ENCODE peak calls at places on chromosomes 2 and 18, in six cellular contexts. N is body of pancreas, I is adrenal gland, C is IMR-90, G is HepG2, A is right lobe of liver. E is an unnamed sample.

GRCh38 chr2:133200684-133201421 is 367.4 kb downstream of the NCKAP5 start:
- DNase-seq in N (no peak), I (no peak), C (peak; percentile 98), G (no peak), A (no peak), E (no peak)

GRCh38 chr18:11034816-11035215 is 114.6 kb downstream of the PIEZO2 start:
- DNase-seq in N (no peak), I (no peak), C (peak; percentile 53), G (peak; percentile 27), A (no peak), E (no peak)

GRCh38 chr2:41965886-41966285 is 81.9 kb upstream of the PKDCC start:
- DNase-seq in N (peak; percentile 27), I (no peak), C (no peak), G (no peak), A (no peak), E (no peak)

GRCh38 chr18:23864620-23865019 is 149.9 kb upstream of the TTC39C start:
- DNase-seq in N (no peak), I (no peak), C (no peak), G (no peak), A (no peak), E (no peak)

GRCh38 chr2:71064110-71064611 is 4.3 kb upstream of the NAGK start:
- DNase-seq in N (no peak), I (no peak), C (no peak), G (no peak), A (no peak), E (no peak)

GRCh38 chr2:195587966-195588365 is 69.1 kb upstream of the SLC39A10 start:
- DNase-seq in N (no peak), I (no peak), C (no peak), G (no peak), A (no peak), E (no peak)

GRCh38 chr2:109609352-109610024 is 4.3 kb downstream of the SEPTIN10 start:
- DNase-seq in N (no peak), I (no peak), C (peak; percentile 69), G (no peak), A (no peak), E (no peak)

GRCh38 chr18:49041677-49042570 is 91.2 kb upstream of the SMAD7 start:
- DNase-seq in N (peak; percentile 60), I (peak; percentile 51), C (peak; percentile 56), G (peak; percentile 40), A (peak; percentile 44), E (peak; percentile 52)

GRCh38 chr2:240517342-240517741 is 40.4 kb downstream of the ANKMY1 start:
- DNase-seq in N (no peak), I (no peak), C (no peak), G (no peak), A (no peak), E (no peak)

GRCh38 chr2:230414302-230414701 is 1.7 kb upstream of the SP100 start:
- DNase-seq in N (no peak), I (no peak), C (no peak), G (no peak), A (no peak), E (no peak)

GRCh38 chr2:28664120-28664842 is 87.3 kb upstream of the PPP1CB start:
- DNase-seq in N (peak; percentile 66), I (no peak), C (peak; percentile 54), G (peak; percentile 58), A (no peak), E (peak; percentile 74)

DNA sequence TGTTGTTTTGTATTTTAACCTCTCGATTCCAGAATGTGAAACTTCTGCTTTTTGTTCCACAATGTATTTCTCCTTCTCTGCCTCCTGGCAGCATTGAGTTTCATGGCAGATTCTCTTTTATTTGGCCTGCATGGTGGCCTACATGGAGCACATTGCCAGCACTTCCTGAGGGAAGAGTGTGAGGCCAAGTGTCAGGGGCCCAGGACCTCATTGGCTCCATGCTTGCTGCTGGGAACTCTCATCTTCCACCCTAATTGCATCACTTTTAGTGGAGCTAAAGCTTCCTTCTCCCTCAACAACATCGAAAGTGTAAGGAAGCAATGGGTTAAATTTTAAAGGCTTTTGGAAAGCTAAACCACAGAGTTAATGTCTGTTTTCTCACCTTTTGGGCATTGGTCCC is 9.5 kb downstream of the TRIB2 start:
- DNase-seq in N (no peak), I (no peak), C (no peak), G (no peak), A (no peak), E (no peak)
- TF ChIP-seq POLR2A in N (no peak), I (no peak), C (no peak), G (no peak), A (no peak), E (no peak)

DNA sequence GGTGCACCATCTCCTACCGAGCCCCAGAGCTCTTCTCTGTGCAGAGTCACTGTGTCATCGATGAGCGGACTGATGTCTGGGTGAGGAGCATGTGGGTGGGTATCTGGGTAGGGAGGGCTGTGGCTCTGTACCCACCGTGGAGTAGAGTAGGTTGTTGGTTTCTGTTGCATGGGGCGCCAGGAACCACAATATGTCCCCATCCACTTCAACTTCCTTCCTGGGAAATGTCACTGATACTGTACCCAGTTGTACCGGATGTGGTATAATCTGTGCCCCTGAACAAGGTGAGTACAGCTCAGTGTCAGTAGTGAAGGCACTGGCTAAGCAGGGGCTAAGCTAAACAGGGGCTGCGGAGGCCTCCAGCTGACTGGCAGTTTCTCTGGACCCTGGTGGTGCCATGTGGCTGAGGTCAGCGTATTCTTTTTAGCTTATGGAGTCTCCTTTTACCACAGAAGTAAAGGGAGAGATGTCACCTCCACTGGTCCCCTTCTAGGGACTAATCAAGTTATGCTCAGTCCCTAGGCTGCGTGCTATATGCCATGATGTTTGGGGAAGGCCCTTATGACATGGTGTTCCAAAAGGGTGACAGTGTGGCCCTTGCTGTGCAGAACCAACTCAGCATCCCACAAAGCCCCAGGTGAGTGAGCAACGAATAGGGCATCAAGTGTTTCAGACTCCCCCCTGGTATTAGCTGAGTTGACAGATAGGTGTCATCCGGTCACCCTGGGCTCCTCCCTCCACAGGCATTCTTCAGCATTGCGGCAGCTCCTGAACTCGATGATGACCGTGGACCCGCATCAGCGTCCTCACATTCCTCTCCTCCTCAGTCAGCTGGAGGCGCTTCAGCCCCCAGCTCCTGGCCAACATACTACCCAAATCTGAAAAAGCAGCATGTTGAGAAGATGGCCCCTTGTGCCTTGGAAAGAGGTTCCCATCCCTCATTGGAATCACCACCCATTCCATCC is 2.7 kb downstream of the STK16 start:
- DNase-seq in N (no peak), I (no peak), C (no peak), G (no peak), A (no peak), E (peak; percentile 83)
- TF ChIP-seq CTCF in N (no peak), I (no peak), C (no peak), G (peak; percentile 9), A (no peak), E (no peak)

GRCh38 chr2:12020833-12021469 is 274.5 kb downstream of the LPIN1 start:
- DNase-seq in N (no peak), I (no peak), C (no peak), G (no peak), A (no peak), E (no peak)
- H3K4me3 ChIP-seq in N (no peak overlapping the region), I (no peak overlapping the region), C (no peak overlapping the region), G (no peak overlapping the region), A (no peak overlapping the region), E (no peak overlapping the region)

DNA sequence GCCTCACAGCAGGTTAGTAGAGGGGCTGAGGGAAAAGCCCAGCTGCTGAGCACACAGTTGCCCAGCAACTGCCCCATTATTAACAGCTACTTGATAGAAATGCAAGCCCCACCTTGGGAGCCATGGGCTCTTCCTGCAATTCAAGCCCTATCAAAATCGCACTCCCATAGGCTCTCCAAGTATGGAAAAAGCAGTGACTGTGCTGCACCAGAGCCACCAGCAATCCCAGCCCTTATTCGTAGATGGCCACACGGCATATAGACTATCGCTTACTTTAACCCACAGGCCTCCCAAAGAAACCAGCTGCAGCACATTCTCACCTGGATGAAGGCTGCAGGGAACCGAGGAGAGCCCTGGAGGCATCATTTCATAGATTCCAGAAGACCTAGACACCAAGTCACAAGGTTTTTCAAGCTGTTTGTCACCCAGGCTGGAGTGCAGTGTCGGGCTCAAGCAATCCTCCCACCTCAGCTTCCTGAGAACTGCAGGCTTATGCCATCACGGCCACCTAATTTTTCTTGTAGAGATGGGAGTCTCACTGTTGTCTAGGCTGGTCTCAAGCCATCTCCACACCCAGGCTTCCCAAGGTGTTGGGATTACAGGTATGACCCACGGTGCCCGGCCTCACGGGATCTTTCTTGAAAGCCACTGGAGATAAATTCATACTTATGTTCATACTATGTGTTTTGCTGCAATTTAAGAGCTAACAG is 11.3 kb downstream of the NCL start:
- DNase-seq in N (peak; percentile 31), I (no peak), C (no peak), G (peak; percentile 23), A (no peak), E (no peak)
- TF ChIP-seq POLR2A in N (no peak), I (no peak), C (no peak), G (peak; percentile 47), A (no peak), E (no peak)

DNA sequence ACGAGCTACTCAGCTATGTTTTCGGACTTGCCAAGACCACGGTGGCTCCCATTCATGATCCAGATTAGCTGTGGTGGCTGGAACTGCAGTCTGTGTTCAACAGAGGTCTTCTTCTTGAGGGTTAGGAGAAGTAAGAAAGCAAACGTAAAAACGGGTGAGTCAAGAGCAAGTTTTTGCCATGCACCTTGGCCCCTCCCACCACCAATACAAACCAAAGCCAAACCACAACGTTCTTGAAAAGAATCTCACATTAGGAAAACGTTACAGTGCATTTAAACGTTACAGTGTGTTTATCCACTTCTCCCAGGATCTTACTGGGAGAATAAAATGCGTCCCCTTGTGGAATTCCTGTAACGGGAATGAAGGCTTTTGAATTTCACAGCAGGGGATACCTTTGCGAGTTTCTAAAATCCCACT is 725 bp downstream of the FBXO48 start:
- DNase-seq in N (peak; percentile 24), I (no peak), C (peak; percentile 78), G (peak; percentile 15), A (no peak), E (peak; percentile 50)
- TF ChIP-seq CTCF in N (no peak), I (peak; percentile 2), C (peak; percentile 29), G (no peak), A (no peak), E (no peak)

GRCh38 chr2:128233790-128234395 is 84.8 kb downstream of the HS6ST1 start:
- DNase-seq in N (no peak), I (no peak), C (no peak), G (no peak), A (no peak), E (no peak)
- H3K4me3 ChIP-seq in N (no peak overlapping the region), I (no peak overlapping the region), C (no peak overlapping the region), G (peak overlapping the region; percentile 89), A (no peak overlapping the region), E (peak overlapping the region; percentile 70)

GRCh38 chr2:74497777-74498499 is 1.5 kb downstream of the LBX2 start:
- DNase-seq in N (peak; percentile 52), I (no peak), C (no peak), G (no peak), A (peak; percentile 55), E (peak; percentile 74)
- TF ChIP-seq POLR2A in N (no peak), I (no peak), C (no peak), G (no peak), A (no peak), E (no peak)

DNA sequence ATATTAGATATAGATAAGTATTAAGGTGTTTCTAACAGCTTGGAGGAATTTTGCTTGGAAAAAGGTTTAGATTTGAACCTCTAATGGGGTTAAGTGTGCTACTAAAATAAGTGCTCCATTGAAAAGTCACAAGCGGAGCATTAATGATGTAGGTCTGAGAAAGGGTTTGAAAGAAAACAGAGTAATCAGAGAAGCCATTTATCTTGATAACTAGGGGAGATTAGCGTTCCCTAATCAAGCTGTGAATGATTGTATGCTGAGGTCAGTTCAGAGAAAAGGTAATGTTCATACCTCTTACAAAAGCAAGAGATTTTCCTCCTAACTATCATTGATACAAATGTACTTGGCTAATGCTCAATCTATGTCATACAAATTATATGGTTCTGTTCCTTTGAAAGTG is 1.5 kb downstream of the ARHGAP25 start:
- DNase-seq in N (no peak), I (no peak), C (no peak), G (no peak), A (no peak), E (no peak)
- TF ChIP-seq CTCF in N (no peak), I (no peak), C (no peak), G (no peak), A (no peak), E (no peak)

E was measured in Peyer's patch.